ENCODE peak calls at places on chromosomes 2 and 18, in eight cellular contexts. N, U, L, Z, S, I, B and J are unnamed samples.

GRCh38 chr2:122205637-122206036 is 450.2 kb downstream of the TSN start:
- DNase-seq in N (no peak), U (no peak), L (no peak), Z (no peak), S (no peak), I (no peak), B (no peak), J (no peak)

GRCh38 chr2:145595296-145595695 is 1075.4 kb upstream of the ZEB2 start:
- DNase-seq in N (peak), U (no peak), L (no peak), Z (no peak), S (no peak), I (no peak), B (no peak), J (no peak)

GRCh38 chr2:40690036-40690435 is 238.1 kb upstream of the SLC8A1 start:
- DNase-seq in N (no peak), U (no peak), L (no peak), Z (no peak), S (no peak), I (no peak), B (no peak), J (no peak)

GRCh38 chr2:26621469-26622199 is 19.5 kb downstream of the CIB4 start:
- DNase-seq in N (peak), U (no peak), L (no peak), Z (no peak), S (no peak), I (no peak), B (no peak), J (no peak)

GRCh38 chr2:238100821-238101771 is 956 bp downstream of the ESPNL start:
- DNase-seq in N (no peak), U (no peak), L (no peak), Z (peak), S (no peak), I (no peak), B (no peak), J (no peak)

GRCh38 chr18:41378628-41379027 is 576.4 kb upstream of the PIK3C3 start:
- DNase-seq in N (peak), U (no peak), L (peak), Z (peak), S (no peak), I (no peak), B (peak), J (no peak)

GRCh38 chr2:240499309-240500301 is 58.2 kb downstream of the ANKMY1 start:
- DNase-seq in N (no peak), U (no peak), L (no peak), Z (peak), S (no peak), I (no peak), B (no peak), J (no peak)

GRCh38 chr2:238238766-238239551 is 879 bp downstream of the HES6 start:
- DNase-seq in N (no peak), U (no peak), L (peak), Z (peak), S (peak), I (no peak), B (no peak), J (no peak)

GRCh38 chr2:168469281-168469988 is 13.4 kb downstream of the CERS6 start:
- DNase-seq in N (no peak), U (no peak), L (no peak), Z (no peak), S (no peak), I (no peak), B (no peak), J (no peak)

GRCh38 chr2:159960413-159960812 is 102.0 kb downstream of the PLA2R1 start:
- DNase-seq in N (peak), U (peak), L (no peak), Z (peak), S (no peak), I (no peak), B (peak), J (peak)

GRCh38 chr2:210299974-210300373 is 15.0 kb downstream of the MYL1 start:
- DNase-seq in N (no peak), U (no peak), L (no peak), Z (no peak), S (no peak), I (no peak), B (no peak), J (no peak)

GRCh38 chr2:181313845-181314244 is 143.3 kb upstream of the ITGA4 start:
- DNase-seq in N (no peak), U (no peak), L (no peak), Z (no peak), S (no peak), I (no peak), B (no peak), J (no peak)

GRCh38 chr2:128325665-128326181 is 7.1 kb upstream of the HS6ST1 start:
- DNase-seq in N (no peak), U (no peak), L (no peak), Z (no peak), S (no peak), I (no peak), B (no peak), J (no peak)

GRCh38 chr18:49563130-49563540 is 1.3 kb downstream of the LIPG start:
- DNase-seq in N (peak), U (peak), L (no peak), Z (no peak), S (no peak), I (no peak), B (no peak), J (no peak)

GRCh38 chr2:132953771-132954170 is 283.8 kb upstream of the LYPD1 start:
- DNase-seq in N (no peak), U (no peak), L (no peak), Z (no peak), S (no peak), I (no peak), B (no peak), J (no peak)

GRCh38 chr18:26468931-26469340 is 79.4 kb downstream of the KCTD1 start:
- DNase-seq in N (peak), U (no peak), L (peak), Z (peak), S (no peak), I (peak), B (peak), J (peak)

GRCh38 chr2:153405196-153405595 is 73.4 kb downstream of the RPRM start:
- DNase-seq in N (no peak), U (no peak), L (no peak), Z (no peak), S (no peak), I (no peak), B (no peak), J (no peak)

GRCh38 chr2:109594246-109594900 is 19.4 kb downstream of the SEPTIN10 start:
- DNase-seq in N (no peak), U (no peak), L (no peak), Z (no peak), S (no peak), I (no peak), B (no peak), J (no peak)

GRCh38 chr2:69032336-69032735 is 19.4 kb downstream of the ANTXR1 start:
- DNase-seq in N (no peak), U (no peak), L (no peak), Z (no peak), S (no peak), I (no peak), B (no peak), J (no peak)

GRCh38 chr18:79533591-79533990 is 137.9 kb downstream of the NFATC1 start:
- DNase-seq in N (no peak), U (no peak), L (no peak), Z (no peak), S (no peak), I (no peak), B (no peak), J (no peak)

GRCh38 chr2:190979906-190980629 is 33.9 kb downstream of the STAT1 start:
- DNase-seq in N (peak), U (no peak), L (no peak), Z (peak), S (no peak), I (no peak), B (no peak), J (no peak)

GRCh38 chr2:239374896-239375277 is 25.9 kb downstream of the HDAC4 start:
- DNase-seq in N (no peak), U (no peak), L (peak), Z (no peak), S (no peak), I (no peak), B (no peak), J (no peak)

GRCh38 chr2:85707304-85707703 is 13.1 kb downstream of the GNLY start:
- DNase-seq in N (peak), U (peak), L (peak), Z (peak), S (peak), I (peak), B (peak), J (peak)

GRCh38 chr2:28360742-28361293 is 31.8 kb upstream of the FOSL2 start:
- DNase-seq in N (peak), U (no peak), L (no peak), Z (peak), S (no peak), I (no peak), B (peak), J (no peak)

GRCh38 chr2:100984892-100985307 is 17.2 kb upstream of the RPL31 start:
- DNase-seq in N (peak), U (peak), L (peak), Z (peak), S (peak), I (peak), B (peak), J (peak)

GRCh38 chr2:214130115-214130514 is 280.7 kb upstream of the VWC2L start:
- DNase-seq in N (no peak), U (no peak), L (no peak), Z (no peak), S (no peak), I (no peak), B (no peak), J (no peak)

GRCh38 chr2:205709319-205709718 is 27.0 kb downstream of the NRP2 start:
- DNase-seq in N (no peak), U (no peak), L (no peak), Z (no peak), S (no peak), I (no peak), B (no peak), J (no peak)

GRCh38 chr2:16900405-16901025 is 234.9 kb upstream of the CYRIA start:
- DNase-seq in N (peak), U (peak), L (peak), Z (peak), S (no peak), I (peak), B (peak), J (peak)

GRCh38 chr18:45169610-45170009 is 445.7 kb upstream of the SLC14A2 start:
- DNase-seq in N (peak), U (no peak), L (no peak), Z (peak), S (no peak), I (no peak), B (peak), J (peak)
- TF ChIP-seq CTCF in N (no peak), U (no peak), L (no peak), Z (no peak), S (no peak), I (no peak), B (no peak), J (no peak)

GRCh38 chr2:80610108-80610507 is 305.6 kb upstream of the LRRTM1 start:
- DNase-seq in N (no peak), U (no peak), L (no peak), Z (no peak), S (no peak), I (no peak), B (no peak), J (no peak)
- TF ChIP-seq CTCF in N (no peak), U (no peak), L (no peak), Z (no peak), S (no peak), I (no peak), B (no peak), J (no peak)

DNA sequence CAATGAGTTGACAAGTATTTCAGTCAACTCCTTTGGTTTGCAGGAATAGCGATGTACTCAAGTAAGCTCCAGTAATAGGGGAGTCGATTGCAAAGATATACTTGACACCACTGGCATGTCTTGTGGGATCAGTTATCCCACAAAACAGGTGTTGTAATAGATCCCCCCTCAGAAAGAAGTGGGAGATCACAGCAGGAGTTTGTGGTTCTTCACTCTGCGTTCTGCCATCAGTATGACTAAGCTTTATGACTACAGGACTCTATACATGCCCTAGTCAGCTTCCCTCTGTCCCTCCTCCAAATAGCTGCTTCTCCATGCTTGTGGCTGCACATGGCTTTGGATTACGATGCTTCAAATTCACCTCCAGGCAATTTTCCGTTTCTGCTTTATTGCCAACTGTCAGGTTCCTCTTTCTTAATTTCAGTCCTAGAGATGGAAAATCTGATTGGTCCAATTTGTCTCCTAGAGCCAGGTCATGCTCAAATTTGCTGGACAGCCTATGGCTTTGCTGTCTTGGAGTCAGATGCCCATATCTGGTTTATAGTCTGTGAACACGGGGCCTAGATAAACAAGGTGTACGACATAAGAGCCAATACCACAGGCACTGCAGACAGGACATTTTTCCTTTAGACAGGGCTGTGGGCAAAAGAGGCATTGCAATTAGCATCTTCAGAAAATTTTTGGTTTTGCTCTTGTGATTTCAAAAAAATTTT is 221.7 kb downstream of the PAX3 start:
- DNase-seq in N (no peak), U (no peak), L (no peak), Z (no peak), S (no peak), I (no peak), B (no peak), J (no peak)
- TF ChIP-seq CTCF in N (no peak), U (no peak), L (no peak), Z (no peak), S (no peak), I (no peak), B (no peak), J (no peak)

GRCh38 chr2:235112365-235112764 is 160.5 kb downstream of the SH3BP4 start:
- DNase-seq in N (no peak), U (no peak), L (no peak), Z (no peak), S (no peak), I (no peak), B (no peak), J (no peak)

GRCh38 chr2:235113854-235114253 is 162.0 kb downstream of the SH3BP4 start:
- DNase-seq in N (no peak), U (no peak), L (peak), Z (no peak), S (no peak), I (no peak), B (no peak), J (no peak)

GRCh38 chr2:235116885-235117492 is 165.2 kb downstream of the SH3BP4 start:
- DNase-seq in N (peak), U (peak), L (peak), Z (peak), S (no peak), I (peak), B (peak), J (no peak)
- TF ChIP-seq CTCF in N (peak), U (peak), L (peak), Z (peak), S (peak), I (peak), B (peak), J (peak)

GRCh38 chr2:47906261-47907096 is at the start of gene FBXO11:
- DNase-seq in N (peak), U (peak), L (peak), Z (peak), S (peak), I (peak), B (peak), J (peak)
- TF ChIP-seq CTCF in N (peak), U (peak), L (peak), Z (peak), S (peak), I (peak), B (peak), J (no peak)